ENCODE peak calls at places on chromosomes 13 and 19, in eight cellular contexts. One of them, this sample, is unnamed.

GRCh38 chr19:41905273-41906002 is 22.5 kb downstream of the ARHGEF1 start:
- DNase-seq in sigmoid colon: no peak
- DNase-seq in neural progenitor cell: no peak
- DNase-seq in BE2C: no peak
- DNase-seq in endothelial cell of umbilical vein: no peak
- DNase-seq in mammary epithelial cell: no peak
- DNase-seq in cardiac muscle cell: no peak
- DNase-seq in body of pancreas: no peak
- DNase-seq in this sample: no peak

GRCh38 chr13:42233726-42234125 is 38.2 kb upstream of the AKAP11 start:
- DNase-seq in endothelial cell of umbilical vein: no peak
- DNase-seq in neural progenitor cell: no peak
- DNase-seq in mammary epithelial cell: no peak
- DNase-seq in cardiac muscle cell: no peak
- DNase-seq in body of pancreas: no peak
- DNase-seq in BE2C: no peak
- DNase-seq in sigmoid colon: no peak
- DNase-seq in this sample: no peak

GRCh38 chr13:99311137-99311536 is 3.9 kb upstream of the GPR183 start:
- DNase-seq in neural progenitor cell: no peak
- DNase-seq in sigmoid colon: no peak
- DNase-seq in endothelial cell of umbilical vein: no peak
- DNase-seq in body of pancreas: no peak
- DNase-seq in cardiac muscle cell: no peak
- DNase-seq in BE2C: no peak
- DNase-seq in mammary epithelial cell: no peak
- DNase-seq in this sample: no peak

GRCh38 chr19:51090471-51090870 is 7.8 kb upstream of the KLK14 start:
- DNase-seq in mammary epithelial cell: no peak
- DNase-seq in sigmoid colon: no peak
- DNase-seq in neural progenitor cell: no peak
- DNase-seq in endothelial cell of umbilical vein: no peak
- DNase-seq in body of pancreas: no peak
- DNase-seq in cardiac muscle cell: no peak
- DNase-seq in BE2C: no peak
- DNase-seq in this sample: no peak

GRCh38 chr13:109715902-109716301 is 70.5 kb downstream of the IRS2 start:
- DNase-seq in mammary epithelial cell: peak; percentile 49
- DNase-seq in body of pancreas: no peak
- DNase-seq in endothelial cell of umbilical vein: no peak
- DNase-seq in BE2C: no peak
- DNase-seq in sigmoid colon: no peak
- DNase-seq in neural progenitor cell: peak; percentile 38
- DNase-seq in cardiac muscle cell: peak; percentile 57
- DNase-seq in this sample: no peak

GRCh38 chr13:112779856-112780604 is 90.2 kb downstream of the ATP11A start:
- DNase-seq in BE2C: no peak
- DNase-seq in sigmoid colon: no peak
- DNase-seq in cardiac muscle cell: no peak
- DNase-seq in endothelial cell of umbilical vein: no peak
- DNase-seq in mammary epithelial cell: no peak
- DNase-seq in body of pancreas: no peak
- DNase-seq in neural progenitor cell: no peak
- DNase-seq in this sample: no peak

GRCh38 chr19:58117841-58118575 is 20.0 kb upstream of the ZSCAN18 start:
- DNase-seq in cardiac muscle cell: no peak
- DNase-seq in sigmoid colon: no peak
- DNase-seq in BE2C: no peak
- DNase-seq in body of pancreas: no peak
- DNase-seq in mammary epithelial cell: no peak
- DNase-seq in neural progenitor cell: no peak
- DNase-seq in endothelial cell of umbilical vein: no peak
- DNase-seq in this sample: peak; percentile 48

GRCh38 chr13:73998631-73999030 is 135.6 kb downstream of the KLF12 start:
- DNase-seq in body of pancreas: no peak
- DNase-seq in sigmoid colon: no peak
- DNase-seq in endothelial cell of umbilical vein: no peak
- DNase-seq in neural progenitor cell: no peak
- DNase-seq in mammary epithelial cell: no peak
- DNase-seq in cardiac muscle cell: no peak
- DNase-seq in BE2C: no peak
- DNase-seq in this sample: no peak

GRCh38 chr13:33109319-33109718 is 93.1 kb downstream of the KL start:
- DNase-seq in BE2C: no peak
- DNase-seq in sigmoid colon: no peak
- DNase-seq in body of pancreas: no peak
- DNase-seq in endothelial cell of umbilical vein: no peak
- DNase-seq in cardiac muscle cell: no peak
- DNase-seq in mammary epithelial cell: no peak
- DNase-seq in neural progenitor cell: no peak
- DNase-seq in this sample: no peak

GRCh38 chr13:94480672-94481145 is 1.2 kb upstream of the DCT start:
- DNase-seq in mammary epithelial cell: peak; percentile 6
- DNase-seq in body of pancreas: no peak
- DNase-seq in sigmoid colon: no peak
- DNase-seq in endothelial cell of umbilical vein: no peak
- DNase-seq in BE2C: no peak
- DNase-seq in cardiac muscle cell: peak; percentile 86
- DNase-seq in neural progenitor cell: no peak
- DNase-seq in this sample: no peak

GRCh38 chr19:45419396-45419795 is 4.3 kb downstream of the ERCC1 start:
- DNase-seq in endothelial cell of umbilical vein: no peak
- DNase-seq in neural progenitor cell: no peak
- DNase-seq in sigmoid colon: no peak
- DNase-seq in cardiac muscle cell: no peak
- DNase-seq in body of pancreas: no peak
- DNase-seq in BE2C: no peak
- DNase-seq in mammary epithelial cell: no peak
- DNase-seq in this sample: no peak

GRCh38 chr19:47035127-47035494 is 13.3 kb downstream of the TMEM160 start:
- DNase-seq in sigmoid colon: no peak
- DNase-seq in BE2C: no peak
- DNase-seq in neural progenitor cell: peak; percentile 86
- DNase-seq in cardiac muscle cell: no peak
- DNase-seq in body of pancreas: no peak
- DNase-seq in mammary epithelial cell: no peak
- DNase-seq in endothelial cell of umbilical vein: no peak
- DNase-seq in this sample: no peak

GRCh38 chr13:113622791-113623490 is 35.1 kb downstream of the ATP4B start:
- DNase-seq in neural progenitor cell: no peak
- DNase-seq in endothelial cell of umbilical vein: no peak
- DNase-seq in BE2C: no peak
- DNase-seq in mammary epithelial cell: no peak
- DNase-seq in cardiac muscle cell: no peak
- DNase-seq in body of pancreas: no peak
- DNase-seq in sigmoid colon: peak; percentile 35
- DNase-seq in this sample: no peak

GRCh38 chr13:50357586-50358118 is 342.4 kb downstream of the KCNRG start:
- DNase-seq in mammary epithelial cell: peak; percentile 61
- DNase-seq in endothelial cell of umbilical vein: peak; percentile 27
- DNase-seq in cardiac muscle cell: peak; percentile 76
- DNase-seq in BE2C: peak; percentile 16
- DNase-seq in neural progenitor cell: no peak
- DNase-seq in body of pancreas: peak; percentile 79
- DNase-seq in sigmoid colon: peak; percentile 67
- DNase-seq in this sample: no peak

GRCh38 chr19:7554990-7555864 is 19.7 kb downstream of the PNPLA6 start:
- DNase-seq in BE2C: peak; percentile 58
- DNase-seq in neural progenitor cell: peak; percentile 46
- DNase-seq in cardiac muscle cell: no peak
- DNase-seq in endothelial cell of umbilical vein: no peak
- DNase-seq in body of pancreas: no peak
- DNase-seq in sigmoid colon: no peak
- DNase-seq in mammary epithelial cell: no peak
- DNase-seq in this sample: no peak

GRCh38 chr19:5774921-5775320 is 9.6 kb downstream of the PRR22 start:
- DNase-seq in cardiac muscle cell: no peak
- DNase-seq in sigmoid colon: no peak
- DNase-seq in body of pancreas: no peak
- DNase-seq in endothelial cell of umbilical vein: no peak
- DNase-seq in BE2C: no peak
- DNase-seq in neural progenitor cell: no peak
- DNase-seq in mammary epithelial cell: no peak
- DNase-seq in this sample: peak; percentile 58

GRCh38 chr19:11445141-11445540 is 9.7 kb downstream of the PRKCSH start:
- DNase-seq in body of pancreas: no peak
- DNase-seq in neural progenitor cell: no peak
- DNase-seq in mammary epithelial cell: no peak
- DNase-seq in cardiac muscle cell: no peak
- DNase-seq in endothelial cell of umbilical vein: no peak
- DNase-seq in BE2C: no peak
- DNase-seq in sigmoid colon: no peak
- DNase-seq in this sample: no peak

GRCh38 chr13:108272333-108272732 is 2.8 kb downstream of the TNFSF13B start:
- DNase-seq in body of pancreas: no peak
- DNase-seq in neural progenitor cell: no peak
- DNase-seq in sigmoid colon: no peak
- DNase-seq in BE2C: no peak
- DNase-seq in cardiac muscle cell: no peak
- DNase-seq in mammary epithelial cell: no peak
- DNase-seq in endothelial cell of umbilical vein: peak; percentile 21
- DNase-seq in this sample: no peak

GRCh38 chr13:108268713-108269112 is 805 bp upstream of the TNFSF13B start:
- DNase-seq in endothelial cell of umbilical vein: no peak
- DNase-seq in cardiac muscle cell: no peak
- DNase-seq in mammary epithelial cell: no peak
- DNase-seq in body of pancreas: no peak
- DNase-seq in BE2C: no peak
- DNase-seq in sigmoid colon: no peak
- DNase-seq in neural progenitor cell: no peak
- DNase-seq in this sample: peak; percentile 19

GRCh38 chr13:108267338-108267737 is 2.2 kb upstream of the TNFSF13B start:
- DNase-seq in endothelial cell of umbilical vein: no peak
- DNase-seq in sigmoid colon: no peak
- DNase-seq in mammary epithelial cell: no peak
- DNase-seq in body of pancreas: no peak
- DNase-seq in neural progenitor cell: no peak
- DNase-seq in cardiac muscle cell: no peak
- DNase-seq in BE2C: no peak
- DNase-seq in this sample: no peak

GRCh38 chr13:108269601-108270328 is at the start of gene TNFSF13B:
- DNase-seq in sigmoid colon: peak; percentile 62
- DNase-seq in BE2C: peak; percentile 53
- DNase-seq in cardiac muscle cell: peak; percentile 61
- DNase-seq in body of pancreas: peak; percentile 51
- DNase-seq in neural progenitor cell: peak; percentile 53
- DNase-seq in endothelial cell of umbilical vein: peak; percentile 18
- DNase-seq in mammary epithelial cell: peak; percentile 10
- DNase-seq in this sample: peak; percentile 39

DNA sequence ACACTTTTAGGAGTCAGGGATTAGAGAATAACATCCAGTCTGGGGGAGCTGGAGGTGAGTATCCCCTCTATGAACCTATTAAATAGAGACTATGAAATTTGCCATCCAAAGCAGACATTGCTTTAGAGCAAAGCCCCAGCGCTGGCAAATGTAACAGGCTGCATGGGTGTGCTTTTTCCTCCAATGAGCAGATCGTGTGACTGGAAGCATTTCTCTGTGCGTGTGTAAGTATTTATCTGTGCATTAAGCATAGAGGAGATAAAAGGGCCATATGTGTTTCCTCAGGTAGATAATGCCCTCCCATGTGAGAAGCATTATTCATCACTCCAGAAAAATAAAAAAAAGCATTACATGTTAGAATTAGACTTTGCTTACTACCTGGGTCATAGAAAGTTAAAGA is 924 bp downstream of the TNFSF13B start:
- DNase-seq in sigmoid colon: no peak
- DNase-seq in cardiac muscle cell: peak; percentile 18
- DNase-seq in BE2C: no peak
- DNase-seq in endothelial cell of umbilical vein: no peak
- DNase-seq in body of pancreas: no peak
- DNase-seq in mammary epithelial cell: no peak
- DNase-seq in neural progenitor cell: no peak
- DNase-seq in this sample: no peak
- H3K27me3 ChIP-seq in sigmoid colon: no peaks in the 10 kb centered on the region
- H3K27me3 ChIP-seq in cardiac muscle cell: no peaks in the 10 kb centered on the region
- H3K27me3 ChIP-seq in BE2C: peaks cover 12% of the 10 kb centered on the region
- H3K27me3 ChIP-seq in endothelial cell of umbilical vein: no peaks in the 10 kb centered on the region
- H3K27me3 ChIP-seq in body of pancreas: no peaks in the 10 kb centered on the region
- H3K27me3 ChIP-seq in mammary epithelial cell: no peaks in the 10 kb centered on the region
- H3K27me3 ChIP-seq in neural progenitor cell: no peaks in the 10 kb centered on the region
- H3K27me3 ChIP-seq in this sample: no peaks in the 10 kb centered on the region

GRCh38 chr19:39307822-39308530 is 11.8 kb downstream of the IFNL1 start:
- DNase-seq in mammary epithelial cell: no peak
- DNase-seq in endothelial cell of umbilical vein: no peak
- DNase-seq in sigmoid colon: peak; percentile 43
- DNase-seq in neural progenitor cell: peak; percentile 68
- DNase-seq in cardiac muscle cell: no peak
- DNase-seq in BE2C: no peak
- DNase-seq in body of pancreas: no peak
- DNase-seq in this sample: no peak
- H3K36me3 ChIP-seq in mammary epithelial cell: no peaks in the 10 kb centered on the region
- H3K36me3 ChIP-seq in endothelial cell of umbilical vein: no peaks in the 10 kb centered on the region
- H3K36me3 ChIP-seq in sigmoid colon: no peaks in the 10 kb centered on the region
- H3K36me3 ChIP-seq in neural progenitor cell: no peaks in the 10 kb centered on the region
- H3K36me3 ChIP-seq in cardiac muscle cell: peaks cover 4% of the 10 kb centered on the region
- H3K36me3 ChIP-seq in BE2C: no peaks in the 10 kb centered on the region
- H3K36me3 ChIP-seq in body of pancreas: no peaks in the 10 kb centered on the region
- H3K36me3 ChIP-seq in this sample: no peaks in the 10 kb centered on the region

GRCh38 chr19:14772995-14773394 is 5.4 kb downstream of the ADGRE2 start:
- DNase-seq in endothelial cell of umbilical vein: no peak
- DNase-seq in body of pancreas: no peak
- DNase-seq in neural progenitor cell: no peak
- DNase-seq in BE2C: no peak
- DNase-seq in sigmoid colon: no peak
- DNase-seq in cardiac muscle cell: no peak
- DNase-seq in mammary epithelial cell: no peak
- DNase-seq in this sample: no peak
- H3K27me3 ChIP-seq in endothelial cell of umbilical vein: no peaks in the 10 kb centered on the region
- H3K27me3 ChIP-seq in body of pancreas: no peaks in the 10 kb centered on the region
- H3K27me3 ChIP-seq in neural progenitor cell: peaks cover 22% of the 10 kb centered on the region
- H3K27me3 ChIP-seq in BE2C: no peaks in the 10 kb centered on the region
- H3K27me3 ChIP-seq in sigmoid colon: peaks cover 29% of the 10 kb centered on the region
- H3K27me3 ChIP-seq in cardiac muscle cell: peaks cover 23% of the 10 kb centered on the region
- H3K27me3 ChIP-seq in mammary epithelial cell: no peaks in the 10 kb centered on the region
- H3K27me3 ChIP-seq in this sample: peaks cover 3% of the 10 kb centered on the region

GRCh38 chr19:19525611-19526380 is 2.9 kb upstream of the YJEFN3 start:
- DNase-seq in body of pancreas: no peak
- DNase-seq in neural progenitor cell: no peak
- DNase-seq in cardiac muscle cell: no peak
- DNase-seq in sigmoid colon: no peak
- DNase-seq in mammary epithelial cell: no peak
- DNase-seq in endothelial cell of umbilical vein: no peak
- DNase-seq in BE2C: no peak
- DNase-seq in this sample: peak; percentile 63

GRCh38 chr19:19528721-19529490 is at the start of gene YJEFN3:
- DNase-seq in cardiac muscle cell: peak; percentile 58
- DNase-seq in BE2C: peak; percentile 86
- DNase-seq in sigmoid colon: no peak
- DNase-seq in neural progenitor cell: peak; percentile 61
- DNase-seq in body of pancreas: no peak
- DNase-seq in endothelial cell of umbilical vein: no peak
- DNase-seq in mammary epithelial cell: no peak
- DNase-seq in this sample: no peak

GRCh38 chr19:19527674-19528625 is 761 bp upstream of the YJEFN3 start:
- DNase-seq in BE2C: no peak
- DNase-seq in neural progenitor cell: no peak
- DNase-seq in endothelial cell of umbilical vein: no peak
- DNase-seq in sigmoid colon: no peak
- DNase-seq in cardiac muscle cell: no peak
- DNase-seq in body of pancreas: no peak
- DNase-seq in mammary epithelial cell: no peak
- DNase-seq in this sample: no peak

GRCh38 chr19:19526581-19527370 is 1.9 kb upstream of the YJEFN3 start:
- DNase-seq in BE2C: no peak
- DNase-seq in mammary epithelial cell: no peak
- DNase-seq in sigmoid colon: no peak
- DNase-seq in neural progenitor cell: no peak
- DNase-seq in endothelial cell of umbilical vein: no peak
- DNase-seq in body of pancreas: no peak
- DNase-seq in cardiac muscle cell: no peak
- DNase-seq in this sample: peak; percentile 69

GRCh38 chr19:19527371-19527656 is 1.4 kb upstream of the YJEFN3 start:
- DNase-seq in neural progenitor cell: no peak
- DNase-seq in endothelial cell of umbilical vein: no peak
- DNase-seq in cardiac muscle cell: no peak
- DNase-seq in sigmoid colon: no peak
- DNase-seq in mammary epithelial cell: no peak
- DNase-seq in BE2C: no peak
- DNase-seq in body of pancreas: no peak
- DNase-seq in this sample: no peak
- H3K36me3 ChIP-seq in neural progenitor cell: no peaks in the 10 kb centered on the region
- H3K36me3 ChIP-seq in endothelial cell of umbilical vein: no peaks in the 10 kb centered on the region
- H3K36me3 ChIP-seq in cardiac muscle cell: peaks cover 3% of the 10 kb centered on the region
- H3K36me3 ChIP-seq in sigmoid colon: peaks cover 9% of the 10 kb centered on the region
- H3K36me3 ChIP-seq in mammary epithelial cell: no peaks in the 10 kb centered on the region
- H3K36me3 ChIP-seq in BE2C: peaks cover 18% of the 10 kb centered on the region
- H3K36me3 ChIP-seq in body of pancreas: no peaks in the 10 kb centered on the region
- H3K36me3 ChIP-seq in this sample: peaks cover 7% of the 10 kb centered on the region